ENCODE peak calls at places on chromosomes 2 and 18, in nine cellular contexts. E is ovary; W is fibroblast of mammary gland; Z is neural progenitor cell; H is CD8-positive, alpha-beta T cell; G is AG09319; K is RWPE1; T is nephron progenitor cell; B is kidney. L is an unnamed sample.

GRCh38 chr2:25418944-25419677 is 77.4 kb upstream of the DNMT3A start:
- DNase-seq in E (no peak), B (no peak), W (no peak), K (no peak), T (no peak), Z (no peak), H (no peak), G (no peak), L (no peak)

GRCh38 chr18:45652703-45653490 is 37.6 kb downstream of the SLC14A2 start:
- DNase-seq in G (no peak), W (peak), B (no peak), E (no peak), Z (no peak), H (no peak), T (no peak), K (peak), L (no peak)

GRCh38 chr2:25825238-25825637 is 53.0 kb downstream of the ASXL2 start:
- DNase-seq in W (no peak), E (no peak), T (no peak), K (no peak), G (no peak), H (peak), B (no peak), Z (no peak), L (no peak)

GRCh38 chr2:200609027-200609614 is 23.3 kb downstream of the AOX1 start:
- DNase-seq in W (peak), E (no peak), G (no peak), B (no peak), Z (no peak), H (no peak), T (no peak), K (peak), L (no peak)

GRCh38 chr2:216139884-216140283 is 30.7 kb downstream of the XRCC5 start:
- DNase-seq in E (no peak), B (no peak), T (peak), W (no peak), K (no peak), Z (peak), H (peak), G (no peak), L (peak)

GRCh38 chr2:164456599-164456998 is 164.7 kb downstream of the GRB14 start:
- DNase-seq in T (no peak), G (no peak), W (no peak), B (no peak), H (no peak), E (no peak), Z (no peak), K (no peak), L (no peak)

GRCh38 chr2:240626531-240627300 is 1.4 kb downstream of the GPR35 start:
- DNase-seq in W (no peak), G (no peak), Z (no peak), B (peak), H (peak), K (no peak), E (no peak), T (no peak), L (no peak)

GRCh38 chr2:157559061-157559460 is 69.6 kb downstream of the ACVR1C start:
- DNase-seq in W (peak), G (no peak), T (no peak), H (no peak), B (no peak), Z (no peak), E (no peak), K (no peak), L (no peak)

GRCh38 chr2:102968375-102968774 is 206.5 kb downstream of the TMEM182 start:
- DNase-seq in H (no peak), T (no peak), W (no peak), G (no peak), B (no peak), Z (no peak), K (no peak), E (no peak), L (no peak)

GRCh38 chr2:20578895-20579825 is 71.7 kb downstream of the HS1BP3 start:
- DNase-seq in E (peak), Z (no peak), H (no peak), T (no peak), B (peak), G (peak), K (peak), W (peak), L (peak)

GRCh38 chr18:8943900-8944870 is 158.3 kb upstream of the NDUFV2 start:
- DNase-seq in E (no peak), H (no peak), K (no peak), T (no peak), B (no peak), G (no peak), W (peak), Z (no peak), L (no peak)

GRCh38 chr2:135164431-135164830 is 112.3 kb downstream of the RAB3GAP1 start:
- DNase-seq in E (no peak), B (no peak), Z (no peak), K (peak), G (peak), H (no peak), W (peak), T (no peak), L (no peak)

GRCh38 chr2:208046686-208047085 is 21.4 kb upstream of the PLEKHM3 start:
- DNase-seq in Z (no peak), K (no peak), H (no peak), E (no peak), G (no peak), W (no peak), B (no peak), T (no peak), L (no peak)

GRCh38 chr2:100142393-100142792 is at the start of gene AFF3:
- DNase-seq in T (no peak), Z (no peak), G (no peak), K (no peak), E (no peak), H (peak), B (no peak), W (no peak), L (no peak)

GRCh38 chr18:22055466-22055865 is 113.9 kb upstream of the GATA6 start:
- DNase-seq in E (no peak), H (no peak), G (no peak), T (no peak), K (no peak), Z (no peak), W (no peak), B (no peak), L (no peak)

GRCh38 chr2:112686348-112687217 is 34.2 kb upstream of the NT5DC4 start:
- DNase-seq in W (no peak), B (no peak), E (no peak), G (no peak), T (no peak), Z (no peak), K (no peak), H (no peak), L (no peak)

GRCh38 chr18:74579704-74580103 is 18.0 kb upstream of the ZNF407 start:
- DNase-seq in T (no peak), E (no peak), B (no peak), K (no peak), G (no peak), W (no peak), H (no peak), Z (peak), L (no peak)

GRCh38 chr2:133581027-133581760 is 12.9 kb upstream of the NCKAP5 start:
- DNase-seq in T (no peak), H (no peak), E (no peak), G (no peak), K (no peak), W (no peak), Z (no peak), B (no peak), L (no peak)

GRCh38 chr2:216013080-216013909 is at the start of gene MREG:
- DNase-seq in Z (peak), T (peak), K (peak), E (peak), H (peak), B (peak), W (peak), G (peak), L (peak)

GRCh38 chr2:129877795-129878775 is 101.4 kb upstream of the RAB6C start:
- DNase-seq in H (no peak), Z (no peak), K (peak), B (no peak), T (no peak), E (peak), W (peak), G (peak), L (peak)

GRCh38 chr2:233061007-233061590 is 957 bp downstream of the INPP5D start:
- DNase-seq in E (no peak), T (no peak), H (no peak), G (no peak), Z (no peak), K (no peak), B (no peak), W (no peak), L (peak)

GRCh38 chr2:233058717-233059546 is 1.2 kb upstream of the INPP5D start:
- DNase-seq in G (no peak), B (no peak), E (no peak), H (no peak), K (no peak), Z (no peak), T (no peak), W (no peak), L (peak)

GRCh38 chr2:233059797-233060499 is at the start of gene INPP5D:
- DNase-seq in K (no peak), E (no peak), G (no peak), H (peak), W (no peak), B (peak), T (no peak), Z (no peak), L (peak)

GRCh38 chr2:233060500-233061006 is 411 bp downstream of the INPP5D start:
- DNase-seq in B (no peak), G (no peak), E (no peak), H (no peak), Z (no peak), T (no peak), K (no peak), W (no peak), L (peak)

DNA sequence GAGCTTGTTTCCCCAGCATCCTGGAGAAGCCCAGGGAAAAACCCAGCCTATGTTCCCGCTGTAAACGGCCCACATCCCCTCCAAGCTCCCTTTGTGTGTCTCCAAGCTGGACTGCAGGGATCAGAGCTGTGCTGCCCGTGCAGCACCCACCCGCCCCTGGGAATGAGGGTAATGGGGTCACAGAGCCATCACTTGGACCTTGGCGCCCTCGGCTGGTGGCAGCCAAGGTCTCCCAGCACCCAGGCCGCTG is 670 bp upstream of the INPP5D start:
- DNase-seq in B (no peak), K (no peak), W (no peak), E (no peak), T (no peak), H (no peak), G (no peak), Z (no peak), L (no peak)
- TF ChIP-seq CTCF in B (no peak), K (no peak), W (no peak), E (no peak), T (no peak), H (no peak), G (no peak), Z (no peak), L (no peak)

GRCh38 chr18:63949068-63949737 is at the start of gene HMSD:
- DNase-seq in K (peak), W (peak), B (peak), G (no peak), E (peak), Z (peak), T (peak), H (no peak), L (peak)
- TF ChIP-seq CTCF in K (peak), W (no peak), B (peak), G (peak), E (no peak), Z (peak), T (peak), H (no peak), L (no peak)

GRCh38 chr2:128735296-128735960 is 416.8 kb upstream of the HS6ST1 start:
- DNase-seq in Z (no peak), B (peak), H (no peak), E (no peak), W (no peak), G (no peak), K (no peak), T (no peak), L (no peak)
- TF ChIP-seq CTCF in Z (no peak), B (no peak), H (no peak), E (no peak), W (no peak), G (no peak), K (no peak), T (no peak), L (no peak)

DNA sequence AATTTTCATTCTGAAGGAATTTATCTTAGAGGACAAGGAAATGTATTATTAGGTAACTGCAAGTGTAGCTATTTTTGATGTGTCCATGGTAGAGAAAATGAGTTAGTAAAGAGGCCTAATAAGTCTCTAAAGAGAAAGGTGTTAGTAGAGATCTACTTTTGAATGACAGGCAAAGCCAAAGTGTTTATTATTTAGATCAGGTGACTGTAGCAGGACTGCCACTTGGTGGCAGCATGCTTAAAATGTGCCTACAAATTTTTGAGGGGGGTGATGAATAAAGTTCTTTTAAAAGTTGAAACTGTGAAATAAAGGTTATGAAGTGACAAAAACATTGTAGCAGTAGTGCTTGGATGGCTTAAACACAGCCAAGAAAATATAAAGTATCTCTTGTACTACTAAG is 421.5 kb upstream of the MEIS1 start:
- DNase-seq in T (no peak), B (no peak), H (no peak), Z (no peak), K (peak), G (no peak), W (peak), E (no peak), L (no peak)
- TF ChIP-seq CTCF in T (no peak), B (no peak), H (no peak), Z (peak), K (peak), G (peak), W (peak), E (no peak), L (no peak)

DNA sequence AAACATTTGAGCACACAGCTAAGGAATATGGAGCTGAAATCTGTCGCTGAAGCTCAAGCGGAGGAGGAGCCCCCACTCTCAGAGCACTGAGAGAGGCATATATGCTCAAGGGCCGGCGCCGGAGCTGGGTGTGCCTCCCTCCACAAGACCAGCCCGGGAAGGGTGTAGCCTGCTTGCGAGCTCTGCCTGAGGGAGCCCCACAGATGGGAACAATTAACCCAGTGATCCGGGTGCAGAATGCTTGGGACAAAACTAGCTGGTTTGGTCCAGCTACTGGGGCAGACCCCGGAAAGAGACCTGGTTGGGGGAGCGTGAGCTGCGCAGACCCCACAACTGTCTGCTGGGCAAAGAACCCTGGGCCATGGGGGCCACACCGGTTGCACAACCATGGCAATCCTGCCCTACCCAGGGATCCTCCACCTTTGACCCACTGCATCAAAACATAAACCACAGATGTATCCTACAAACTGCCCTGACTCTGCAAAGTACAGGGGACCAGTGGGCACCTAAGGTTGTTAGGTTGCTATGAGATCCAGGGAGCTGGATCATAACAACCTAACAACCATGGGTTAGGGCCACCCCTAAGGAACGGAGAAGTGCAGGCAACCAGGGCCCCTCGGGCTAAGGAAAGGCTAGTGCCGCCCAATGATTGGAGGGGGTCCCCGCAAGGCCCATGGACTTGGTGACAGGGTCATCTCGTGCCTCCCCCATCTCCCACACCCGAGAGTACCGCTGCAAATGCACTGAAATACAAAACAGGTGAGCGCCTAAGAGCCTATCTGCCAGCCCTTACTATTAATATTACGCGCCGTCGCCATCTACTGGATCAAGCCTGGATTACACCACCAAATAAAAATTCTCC is 53.4 kb upstream of the SCN1A start:
- DNase-seq in B (peak), G (no peak), Z (peak), W (peak), T (peak), E (peak), H (no peak), K (peak), L (peak)
- TF ChIP-seq CTCF in B (peak), G (peak), Z (peak), W (peak), T (peak), E (no peak), H (no peak), K (peak), L (no peak)

DNA sequence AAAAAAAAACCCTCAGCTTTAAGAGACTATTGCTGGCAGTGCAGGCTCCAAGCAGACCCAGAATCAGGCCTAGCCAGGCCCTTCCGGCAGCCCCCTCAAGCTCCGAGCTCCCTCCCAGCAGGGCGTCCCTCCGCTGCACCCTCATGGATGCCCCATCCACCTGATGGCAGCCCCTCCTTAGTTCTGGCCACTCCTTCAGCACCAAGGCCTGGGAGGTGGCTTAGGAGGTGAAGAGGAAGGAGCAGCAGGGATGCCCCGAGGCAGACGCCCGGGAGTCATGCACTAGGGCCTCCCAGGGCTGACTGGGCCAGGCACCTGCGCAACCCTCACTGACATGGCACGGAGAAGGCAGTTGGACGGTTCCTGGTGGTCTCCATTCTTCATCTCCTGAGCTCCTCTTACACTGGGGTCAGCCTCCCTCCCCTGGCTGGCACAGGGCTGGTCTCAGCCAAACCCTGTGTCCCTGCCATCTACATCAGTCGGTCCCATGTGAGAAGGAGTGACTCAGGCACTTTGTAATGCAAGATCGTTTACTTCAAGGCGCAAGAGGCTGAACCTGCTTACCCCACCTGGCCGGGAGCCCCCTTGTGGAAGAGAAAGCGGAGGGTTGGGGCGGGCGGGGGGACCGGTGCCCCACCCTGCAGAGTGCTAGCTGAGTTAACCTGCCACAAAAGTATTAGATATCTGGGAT is 53.5 kb upstream of the ID2 start:
- DNase-seq in T (no peak), E (no peak), Z (no peak), K (no peak), W (no peak), B (peak), G (no peak), H (no peak), L (no peak)
- TF ChIP-seq CTCF in T (no peak), E (no peak), Z (no peak), K (no peak), W (no peak), B (no peak), G (no peak), H (no peak), L (no peak)

DNA sequence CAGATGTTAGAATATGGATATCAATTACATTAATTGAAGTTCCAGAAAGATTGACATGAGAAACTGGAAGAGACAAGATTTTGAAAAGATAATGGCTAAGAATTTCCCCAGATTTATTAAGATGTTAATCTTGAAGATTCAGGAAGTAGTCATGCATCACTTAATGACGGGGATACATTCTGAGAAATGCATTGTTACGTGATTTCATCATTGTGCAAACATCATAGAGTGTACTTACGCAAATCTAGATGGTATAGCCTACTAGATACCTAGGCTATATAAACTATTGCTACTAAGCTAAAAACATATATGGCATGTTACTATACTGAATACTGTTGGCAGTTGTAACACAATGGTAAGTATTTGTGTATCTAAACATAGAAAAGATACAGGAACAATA is 6.8 kb upstream of the CHMP3 start:
- DNase-seq in W (no peak), T (no peak), B (no peak), E (no peak), K (no peak), G (no peak), H (no peak), Z (no peak), L (no peak)
- TF ChIP-seq CTCF in W (no peak), T (no peak), B (no peak), E (no peak), K (no peak), G (no peak), H (no peak), Z (no peak), L (no peak)

GRCh38 chr2:171451074-171451473 is 17.0 kb downstream of the DCAF17 start:
- DNase-seq in W (no peak), H (no peak), B (no peak), K (no peak), T (no peak), E (no peak), Z (no peak), G (no peak), L (no peak)

DNA sequence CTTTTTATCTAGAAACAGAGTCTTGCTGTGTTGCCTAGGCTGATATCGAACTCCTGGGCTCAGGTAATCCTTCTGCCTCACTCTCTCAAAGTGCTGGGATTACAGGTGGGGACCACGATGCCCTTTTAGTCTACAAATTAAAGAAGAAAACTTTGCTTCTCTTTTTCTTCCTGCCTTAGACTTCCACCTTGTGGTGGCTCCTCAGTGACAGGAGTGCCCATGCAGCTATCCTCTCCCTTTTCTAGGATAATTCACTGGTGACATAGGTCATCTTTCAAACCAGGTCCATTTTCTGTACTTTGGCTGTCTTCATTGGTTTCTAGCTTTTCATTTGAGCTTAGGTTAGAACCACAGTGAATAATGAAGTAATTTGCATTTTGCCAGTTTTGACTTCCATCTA is 13.6 kb downstream of the DCAF17 start:
- DNase-seq in W (no peak), B (no peak), E (no peak), G (no peak), K (no peak), T (no peak), Z (no peak), H (no peak), L (no peak)
- TF ChIP-seq CTCF in W (no peak), B (no peak), E (no peak), G (no peak), K (no peak), T (no peak), Z (peak), H (no peak), L (no peak)

GRCh38 chr2:194954216-194954615 is 702.8 kb upstream of the SLC39A10 start:
- DNase-seq in H (no peak), Z (no peak), T (no peak), K (no peak), G (no peak), W (no peak), B (no peak), E (no peak), L (no peak)
- TF ChIP-seq CTCF in H (no peak), Z (no peak), T (no peak), K (no peak), G (no peak), W (no peak), B (no peak), E (no peak), L (no peak)